ENCODE peak calls at places on chromosomes 12 and 14, in five cellular contexts. F is B cell, K is 8988T, J is right cardiac atrium, D is thoracic aorta. X is an unnamed sample.
A peak's percentile ranks its signal among the peaks of the same experiment; 100 is the strongest.

GRCh38 chr12:39275846-39276245 is 167.1 kb downstream of the KIF21A start:
- DNase-seq in F (no peak), J (no peak), D (no peak), K (no peak), X (no peak)

GRCh38 chr14:85572845-85573244 is 42.9 kb downstream of the FLRT2 start:
- DNase-seq in J (no peak), D (no peak), K (no peak), F (no peak), X (no peak)

GRCh38 chr14:78074546-78074945 is 95.6 kb upstream of the NRXN3 start:
- DNase-seq in K (no peak), F (no peak), D (no peak), J (no peak), X (peak; percentile 24)

GRCh38 chr12:12736759-12737676 is 19.9 kb downstream of the CDKN1B start:
- DNase-seq in K (no peak), D (no peak), J (no peak), F (peak; percentile 50), X (peak; percentile 74)

GRCh38 chr14:69657961-69658360 is 46.6 kb downstream of the SUSD6 start:
- DNase-seq in F (no peak), D (no peak), J (no peak), K (no peak), X (no peak)

GRCh38 chr14:28772613-28773012 is 6.0 kb downstream of the FOXG1 start:
- DNase-seq in D (no peak), K (no peak), J (no peak), F (no peak), X (no peak)

GRCh38 chr12:13499008-13499407 is 302.5 kb downstream of the EMP1 start:
- DNase-seq in F (no peak), J (no peak), D (no peak), K (no peak), X (no peak)

GRCh38 chr12:132570635-132571034 is 39.7 kb downstream of the LRCOL1 start:
- DNase-seq in F (no peak), K (no peak), D (no peak), J (no peak), X (no peak)

GRCh38 chr12:24133385-24133784 is 183.9 kb upstream of the SOX5 start:
- DNase-seq in K (no peak), F (no peak), D (no peak), J (no peak), X (no peak)

GRCh38 chr12:104496336-104496735 is 39.6 kb downstream of the CHST11 start:
- DNase-seq in D (no peak), J (no peak), F (no peak), K (no peak), X (no peak)

X was measured in pons.